ENCODE peak calls at places on chromosomes 7 and 10, in nine cellular contexts. One of them, this sample, is unnamed.

GRCh38 chr10:101032637-101033201 is 1.7 kb downstream of the SFXN3 start:
- DNase-seq in T-helper 2 cell: peak
- DNase-seq in MG63: peak
- DNase-seq in A673: peak
- DNase-seq in iPS-NIHi11: peak
- DNase-seq in brain microvascular endothelial cell: peak
- DNase-seq in A549: peak
- DNase-seq in spleen: no peak
- DNase-seq in T-cell: no peak
- DNase-seq in this sample: peak

GRCh38 chr7:126838194-126838593 is 414.5 kb downstream of the GRM8 start:
- DNase-seq in spleen: no peak
- DNase-seq in MG63: no peak
- DNase-seq in A549: no peak
- DNase-seq in iPS-NIHi11: no peak
- DNase-seq in T-helper 2 cell: no peak
- DNase-seq in T-cell: no peak
- DNase-seq in A673: no peak
- DNase-seq in brain microvascular endothelial cell: no peak
- DNase-seq in this sample: no peak

GRCh38 chr10:103772096-103772845 is 83.1 kb downstream of the SH3PXD2A start:
- DNase-seq in iPS-NIHi11: peak
- DNase-seq in MG63: peak
- DNase-seq in T-cell: peak
- DNase-seq in A673: peak
- DNase-seq in A549: peak
- DNase-seq in T-helper 2 cell: peak
- DNase-seq in brain microvascular endothelial cell: peak
- DNase-seq in spleen: peak
- DNase-seq in this sample: peak

GRCh38 chr7:36286241-36286640 is 103.4 kb upstream of the ANLN start:
- DNase-seq in T-cell: peak
- DNase-seq in A549: no peak
- DNase-seq in MG63: no peak
- DNase-seq in iPS-NIHi11: no peak
- DNase-seq in A673: no peak
- DNase-seq in brain microvascular endothelial cell: no peak
- DNase-seq in spleen: no peak
- DNase-seq in T-helper 2 cell: peak
- DNase-seq in this sample: no peak

GRCh38 chr10:3992374-3993178 is 207.6 kb upstream of the KLF6 start:
- DNase-seq in MG63: no peak
- DNase-seq in iPS-NIHi11: no peak
- DNase-seq in spleen: no peak
- DNase-seq in A549: no peak
- DNase-seq in T-cell: no peak
- DNase-seq in A673: no peak
- DNase-seq in T-helper 2 cell: no peak
- DNase-seq in brain microvascular endothelial cell: no peak
- DNase-seq in this sample: no peak

GRCh38 chr10:16689227-16689626 is 128.0 kb downstream of the RSU1 start:
- DNase-seq in spleen: no peak
- DNase-seq in MG63: no peak
- DNase-seq in T-cell: no peak
- DNase-seq in iPS-NIHi11: no peak
- DNase-seq in A673: no peak
- DNase-seq in A549: no peak
- DNase-seq in brain microvascular endothelial cell: no peak
- DNase-seq in T-helper 2 cell: no peak
- DNase-seq in this sample: no peak

GRCh38 chr7:69402696-69403095 is 195.6 kb upstream of the AUTS2 start:
- DNase-seq in MG63: no peak
- DNase-seq in A549: peak
- DNase-seq in A673: peak
- DNase-seq in brain microvascular endothelial cell: no peak
- DNase-seq in iPS-NIHi11: no peak
- DNase-seq in T-helper 2 cell: no peak
- DNase-seq in T-cell: no peak
- DNase-seq in spleen: peak
- DNase-seq in this sample: no peak

GRCh38 chr7:101420436-101420835 is 57.8 kb downstream of the COL26A1 start:
- DNase-seq in iPS-NIHi11: peak
- DNase-seq in brain microvascular endothelial cell: no peak
- DNase-seq in spleen: no peak
- DNase-seq in A673: no peak
- DNase-seq in A549: peak
- DNase-seq in MG63: no peak
- DNase-seq in T-helper 2 cell: no peak
- DNase-seq in T-cell: no peak
- DNase-seq in this sample: no peak

GRCh38 chr7:64879800-64880199 is 23.3 kb upstream of the ZNF273 start:
- DNase-seq in MG63: no peak
- DNase-seq in A673: no peak
- DNase-seq in iPS-NIHi11: peak
- DNase-seq in brain microvascular endothelial cell: no peak
- DNase-seq in T-helper 2 cell: no peak
- DNase-seq in A549: no peak
- DNase-seq in T-cell: no peak
- DNase-seq in spleen: no peak
- DNase-seq in this sample: peak

GRCh38 chr10:93818086-93818485 is 60.4 kb downstream of the LGI1 start:
- DNase-seq in T-helper 2 cell: no peak
- DNase-seq in A673: no peak
- DNase-seq in brain microvascular endothelial cell: no peak
- DNase-seq in MG63: no peak
- DNase-seq in spleen: no peak
- DNase-seq in A549: no peak
- DNase-seq in iPS-NIHi11: no peak
- DNase-seq in T-cell: no peak
- DNase-seq in this sample: no peak

GRCh38 chr7:45592230-45592991 is 18.2 kb downstream of the ADCY1 start:
- DNase-seq in MG63: no peak
- DNase-seq in brain microvascular endothelial cell: no peak
- DNase-seq in T-cell: no peak
- DNase-seq in A673: no peak
- DNase-seq in spleen: peak
- DNase-seq in iPS-NIHi11: no peak
- DNase-seq in T-helper 2 cell: no peak
- DNase-seq in A549: no peak
- DNase-seq in this sample: peak

GRCh38 chr7:123916240-123916724 is 8.8 kb upstream of the SPAM1 start:
- DNase-seq in A549: peak
- DNase-seq in A673: peak
- DNase-seq in T-helper 2 cell: no peak
- DNase-seq in brain microvascular endothelial cell: no peak
- DNase-seq in spleen: no peak
- DNase-seq in iPS-NIHi11: peak
- DNase-seq in T-cell: no peak
- DNase-seq in MG63: no peak
- DNase-seq in this sample: no peak

GRCh38 chr7:3981281-3981680 is 680.2 kb downstream of the SDK1 start:
- DNase-seq in T-cell: no peak
- DNase-seq in MG63: no peak
- DNase-seq in iPS-NIHi11: no peak
- DNase-seq in A549: no peak
- DNase-seq in spleen: no peak
- DNase-seq in brain microvascular endothelial cell: no peak
- DNase-seq in T-helper 2 cell: no peak
- DNase-seq in A673: no peak
- DNase-seq in this sample: no peak

GRCh38 chr7:155948423-155948822 is 136.2 kb upstream of the SHH start:
- DNase-seq in brain microvascular endothelial cell: no peak
- DNase-seq in iPS-NIHi11: no peak
- DNase-seq in MG63: no peak
- DNase-seq in A673: no peak
- DNase-seq in A549: no peak
- DNase-seq in T-cell: no peak
- DNase-seq in T-helper 2 cell: no peak
- DNase-seq in spleen: no peak
- DNase-seq in this sample: no peak

GRCh38 chr7:25770235-25770634 is 381.8 kb upstream of the NFE2L3 start:
- DNase-seq in A673: no peak
- DNase-seq in brain microvascular endothelial cell: no peak
- DNase-seq in spleen: no peak
- DNase-seq in MG63: no peak
- DNase-seq in T-cell: no peak
- DNase-seq in A549: no peak
- DNase-seq in iPS-NIHi11: no peak
- DNase-seq in T-helper 2 cell: no peak
- DNase-seq in this sample: no peak

GRCh38 chr7:111308691-111309090 is 217.8 kb downstream of the LRRN3 start:
- DNase-seq in T-cell: no peak
- DNase-seq in A549: no peak
- DNase-seq in MG63: no peak
- DNase-seq in T-helper 2 cell: no peak
- DNase-seq in A673: no peak
- DNase-seq in iPS-NIHi11: no peak
- DNase-seq in spleen: no peak
- DNase-seq in brain microvascular endothelial cell: no peak
- DNase-seq in this sample: no peak

GRCh38 chr10:100819424-100819823 is 74.0 kb downstream of the PAX2 start:
- DNase-seq in A673: no peak
- DNase-seq in MG63: no peak
- DNase-seq in spleen: no peak
- DNase-seq in T-helper 2 cell: no peak
- DNase-seq in A549: no peak
- DNase-seq in iPS-NIHi11: no peak
- DNase-seq in T-cell: no peak
- DNase-seq in brain microvascular endothelial cell: no peak
- DNase-seq in this sample: no peak

GRCh38 chr10:80280071-80280800 is 9.2 kb downstream of the MAT1A start:
- DNase-seq in iPS-NIHi11: no peak
- DNase-seq in MG63: no peak
- DNase-seq in T-cell: no peak
- DNase-seq in T-helper 2 cell: no peak
- DNase-seq in brain microvascular endothelial cell: no peak
- DNase-seq in A673: no peak
- DNase-seq in spleen: no peak
- DNase-seq in A549: no peak
- DNase-seq in this sample: no peak

GRCh38 chr7:142916508-142916907 is 17.0 kb downstream of the TRPV5 start:
- DNase-seq in T-helper 2 cell: no peak
- DNase-seq in MG63: no peak
- DNase-seq in A673: no peak
- DNase-seq in iPS-NIHi11: no peak
- DNase-seq in A549: no peak
- DNase-seq in T-cell: no peak
- DNase-seq in brain microvascular endothelial cell: no peak
- DNase-seq in spleen: no peak
- DNase-seq in this sample: no peak

GRCh38 chr7:235576-236395 is 43.4 kb downstream of the FAM20C start:
- DNase-seq in iPS-NIHi11: no peak
- DNase-seq in A673: no peak
- DNase-seq in T-helper 2 cell: no peak
- DNase-seq in brain microvascular endothelial cell: no peak
- DNase-seq in A549: no peak
- DNase-seq in spleen: no peak
- DNase-seq in MG63: no peak
- DNase-seq in T-cell: no peak
- DNase-seq in this sample: no peak

GRCh38 chr7:27198871-27199801 is 755 bp downstream of the HOXA13 start:
- DNase-seq in T-cell: no peak
- DNase-seq in iPS-NIHi11: peak
- DNase-seq in T-helper 2 cell: no peak
- DNase-seq in MG63: peak
- DNase-seq in A549: peak
- DNase-seq in A673: no peak
- DNase-seq in brain microvascular endothelial cell: no peak
- DNase-seq in spleen: peak
- DNase-seq in this sample: peak

GRCh38 chr7:30927040-30927439 is 15.4 kb downstream of the AQP1 start:
- DNase-seq in T-cell: no peak
- DNase-seq in spleen: peak
- DNase-seq in brain microvascular endothelial cell: no peak
- DNase-seq in iPS-NIHi11: peak
- DNase-seq in MG63: no peak
- DNase-seq in T-helper 2 cell: no peak
- DNase-seq in A673: no peak
- DNase-seq in A549: no peak
- DNase-seq in this sample: peak

GRCh38 chr7:39645482-39646407 is 22.4 kb downstream of the RALA start:
- DNase-seq in iPS-NIHi11: no peak
- DNase-seq in T-helper 2 cell: no peak
- DNase-seq in brain microvascular endothelial cell: no peak
- DNase-seq in A549: no peak
- DNase-seq in T-cell: no peak
- DNase-seq in spleen: no peak
- DNase-seq in MG63: no peak
- DNase-seq in A673: no peak
- DNase-seq in this sample: no peak

GRCh38 chr7:92730808-92731207 is 105.6 kb downstream of the CDK6 start:
- DNase-seq in A549: no peak
- DNase-seq in A673: no peak
- DNase-seq in MG63: peak
- DNase-seq in brain microvascular endothelial cell: no peak
- DNase-seq in spleen: no peak
- DNase-seq in iPS-NIHi11: no peak
- DNase-seq in T-cell: no peak
- DNase-seq in T-helper 2 cell: no peak
- DNase-seq in this sample: no peak

GRCh38 chr10:37734971-37735370 is 122.4 kb downstream of the ZNF248 start:
- DNase-seq in T-helper 2 cell: peak
- DNase-seq in iPS-NIHi11: no peak
- DNase-seq in MG63: no peak
- DNase-seq in A673: no peak
- DNase-seq in spleen: no peak
- DNase-seq in A549: peak
- DNase-seq in T-cell: no peak
- DNase-seq in brain microvascular endothelial cell: peak
- DNase-seq in this sample: no peak

GRCh38 chr7:44235582-44236332 is 35.0 kb downstream of the YKT6 start:
- DNase-seq in T-cell: no peak
- DNase-seq in iPS-NIHi11: no peak
- DNase-seq in spleen: no peak
- DNase-seq in T-helper 2 cell: no peak
- DNase-seq in A549: no peak
- DNase-seq in brain microvascular endothelial cell: no peak
- DNase-seq in MG63: no peak
- DNase-seq in A673: no peak
- DNase-seq in this sample: no peak

GRCh38 chr10:86344281-86344680 is 22.3 kb downstream of the GRID1 start:
- DNase-seq in A673: no peak
- DNase-seq in MG63: no peak
- DNase-seq in brain microvascular endothelial cell: no peak
- DNase-seq in A549: no peak
- DNase-seq in T-cell: no peak
- DNase-seq in T-helper 2 cell: no peak
- DNase-seq in iPS-NIHi11: no peak
- DNase-seq in spleen: peak
- DNase-seq in this sample: peak

This sample was measured in posterior vena cava.